ENCODE peak calls at places on chromosome 3, in four cellular contexts. N, K, C and J are unnamed samples.

GRCh38 chr3:107651782-107652181 is 129.0 kb downstream of the BBX start:
- DNase-seq in N (no peak), K (no peak), C (no peak), J (no peak)

GRCh38 chr3:115401298-115401697 is 222.0 kb upstream of the GAP43 start:
- DNase-seq in N (no peak), K (no peak), C (peak; percentile 91), J (peak; percentile 61)

GRCh38 chr3:28989646-28990089 is 291.2 kb upstream of the RBMS3 start:
- DNase-seq in N (no peak), K (no peak), C (no peak), J (peak; percentile 9)

GRCh38 chr3:106025151-106025722 is 156.4 kb upstream of the CBLB start:
- DNase-seq in N (no peak), K (no peak), C (no peak), J (peak; percentile 22)

GRCh38 chr3:48299746-48300361 is 33.6 kb downstream of the SPINK8 start:
- DNase-seq in N (no peak), K (no peak), C (no peak), J (no peak)

GRCh38 chr3:153734777-153735551 is 386.2 kb upstream of the ARHGEF26 start:
- DNase-seq in N (no peak), K (no peak), C (peak; percentile 39), J (no peak)

GRCh38 chr3:78858910-78859309 is 908.9 kb downstream of the ROBO1 start:
- DNase-seq in N (no peak), K (no peak), C (no peak), J (peak; percentile 53)

GRCh38 chr3:95172549-95172948 is 1109.7 kb downstream of the NSUN3 start:
- DNase-seq in N (no peak), K (no peak), C (no peak), J (no peak)

GRCh38 chr3:122577409-122578028 is at the start of gene PARP15:
- DNase-seq in N (peak; percentile 51), K (no peak), C (no peak), J (peak; percentile 28)

GRCh38 chr3:114103858-114104257 is 47.3 kb downstream of the QTRT2 start:
- DNase-seq in N (no peak), K (no peak), C (no peak), J (no peak)

GRCh38 chr3:180679178-180680096 is at the start of gene CCDC39:
- DNase-seq in N (peak; percentile 70), K (peak; percentile 40), C (peak; percentile 58), J (peak; percentile 60)

GRCh38 chr3:11600501-11601282 is 43.0 kb downstream of the VGLL4 start:
- DNase-seq in N (no peak), K (no peak), C (peak; percentile 100), J (peak; percentile 99)

GRCh38 chr3:29226709-29227108 is 54.2 kb upstream of the RBMS3 start:
- DNase-seq in N (no peak), K (no peak), C (peak; percentile 7), J (no peak)

GRCh38 chr3:190012314-190012782 is 108.3 kb downstream of the P3H2 start:
- DNase-seq in N (no peak), K (no peak), C (peak; percentile 80), J (peak; percentile 61)

GRCh38 chr3:59641169-59641914 is 591.5 kb upstream of the CFAP20DC start:
- DNase-seq in N (no peak), K (no peak), C (no peak), J (no peak)

GRCh38 chr3:71876706-71877105 is 91.8 kb upstream of the PROK2 start:
- DNase-seq in N (no peak), K (no peak), C (no peak), J (no peak)

GRCh38 chr3:48402281-48402732 is 27.6 kb downstream of the PLXNB1 start:
- DNase-seq in N (peak; percentile 62), K (peak; percentile 75), C (peak; percentile 85), J (peak; percentile 81)

GRCh38 chr3:156317457-156317856 is 197.1 kb downstream of the KCNAB1 start:
- DNase-seq in N (no peak), K (no peak), C (peak; percentile 44), J (peak; percentile 53)

GRCh38 chr3:132038198-132038825 is 3.5 kb upstream of the CPNE4 start:
- DNase-seq in N (no peak), K (no peak), C (peak; percentile 21), J (peak; percentile 19)